ENCODE peak calls at places on chromosomes 3 and 15, in nine cellular contexts. G is heart right ventricle, Z is left ventricle myocardium superior, L is COR-L47, T is ureter, V is HuH-7.5, Y is GDM1, C is ELR, B is GM04503. A is an unnamed sample.

GRCh38 chr3:149970716-149971402 is at the start of gene PFN2:
- DNase-seq in G (peak; percentile 58), Z (peak; percentile 82), L (peak; percentile 95), T (peak; percentile 82), V (peak; percentile 54), Y (peak; percentile 31), C (peak; percentile 84), B (no peak), A (peak; percentile 78)

GRCh38 chr15:66945286-66945685 is 120.1 kb upstream of the SMAD3 start:
- DNase-seq in G (no peak), Z (no peak), L (no peak), T (no peak), V (no peak), Y (no peak), C (no peak), B (no peak), A (no peak)

GRCh38 chr3:61808526-61808925 is 247.2 kb downstream of the PTPRG start:
- DNase-seq in G (peak; percentile 81), Z (peak; percentile 71), L (no peak), T (no peak), V (no peak), Y (no peak), C (no peak), B (no peak), A (no peak)

GRCh38 chr3:112373476-112373875 is 40.5 kb downstream of the CD200 start:
- DNase-seq in G (no peak), Z (no peak), L (no peak), T (no peak), V (no peak), Y (no peak), C (no peak), B (no peak), A (no peak)

GRCh38 chr3:59555593-59556315 is 505.9 kb upstream of the CFAP20DC start:
- DNase-seq in G (no peak), Z (no peak), L (no peak), T (no peak), V (no peak), Y (no peak), C (no peak), B (no peak), A (peak; percentile 73)

GRCh38 chr3:134150476-134150875 is 100.2 kb downstream of the RYK start:
- DNase-seq in G (peak; percentile 9), Z (no peak), L (no peak), T (no peak), V (no peak), Y (no peak), C (no peak), B (no peak), A (no peak)

GRCh38 chr3:158105710-158106438 is at the start of gene SHOX2:
- DNase-seq in G (peak; percentile 19), Z (peak; percentile 59), L (no peak), T (no peak), V (no peak), Y (no peak), C (peak; percentile 75), B (peak; percentile 23), A (peak; percentile 69)

GRCh38 chr3:153910387-153910786 is 210.8 kb upstream of the ARHGEF26 start:
- DNase-seq in G (no peak), Z (no peak), L (no peak), T (no peak), V (no peak), Y (no peak), C (no peak), B (no peak), A (no peak)

GRCh38 chr3:138434875-138435772 is 708 bp downstream of the ESYT3 start:
- DNase-seq in G (no peak), Z (no peak), L (peak; percentile 50), T (no peak), V (no peak), Y (no peak), C (no peak), B (no peak), A (no peak)

GRCh38 chr15:29674661-29675533 is 147.4 kb downstream of the TJP1 start:
- DNase-seq in G (peak; percentile 39), Z (peak; percentile 61), L (no peak), T (peak; percentile 45), V (peak; percentile 66), Y (no peak), C (peak; percentile 72), B (no peak), A (no peak)

GRCh38 chr3:152352559-152352958 is 83.8 kb downstream of the MBNL1 start:
- DNase-seq in G (no peak), Z (no peak), L (no peak), T (no peak), V (no peak), Y (no peak), C (peak; percentile 61), B (no peak), A (no peak)

GRCh38 chr3:194676471-194676870 is 4.5 kb upstream of the LSG1 start:
- DNase-seq in G (no peak), Z (no peak), L (no peak), T (no peak), V (no peak), Y (no peak), C (no peak), B (no peak), A (no peak)

GRCh38 chr3:62233065-62233464 is 140.3 kb downstream of the FEZF2 start:
- DNase-seq in G (no peak), Z (no peak), L (no peak), T (no peak), V (no peak), Y (no peak), C (no peak), B (no peak), A (no peak)

GRCh38 chr15:55407631-55407948 is 569 bp downstream of the CCPG1 start:
- DNase-seq in G (no peak), Z (no peak), L (peak; percentile 26), T (no peak), V (peak; percentile 20), Y (no peak), C (no peak), B (no peak), A (peak; percentile 24)

GRCh38 chr15:36877796-36878744 is 222.3 kb downstream of the MEIS2 start:
- DNase-seq in G (no peak), Z (peak; percentile 43), L (no peak), T (no peak), V (no peak), Y (no peak), C (no peak), B (no peak), A (no peak)

GRCh38 chr3:62995142-62995541 is 119.9 kb upstream of the CADPS start:
- DNase-seq in G (no peak), Z (no peak), L (no peak), T (no peak), V (no peak), Y (no peak), C (no peak), B (no peak), A (no peak)

GRCh38 chr15:58762285-58762684 is 8.8 kb upstream of the MINDY2 start:
- DNase-seq in G (no peak), Z (no peak), L (no peak), T (no peak), V (no peak), Y (no peak), C (no peak), B (no peak), A (no peak)

GRCh38 chr15:42272768-42273098 is 268 bp upstream of the GANC start:
- DNase-seq in G (no peak), Z (no peak), L (no peak), T (no peak), V (no peak), Y (no peak), C (no peak), B (no peak), A (no peak)

GRCh38 chr3:187450791-187451190 is 82.6 kb downstream of the RTP4 start:
- DNase-seq in G (no peak), Z (no peak), L (no peak), T (no peak), V (no peak), Y (no peak), C (no peak), B (no peak), A (no peak)

GRCh38 chr3:10594915-10595314 is 89.5 kb upstream of the ATP2B2 start:
- DNase-seq in G (peak; percentile 40), Z (peak; percentile 41), L (no peak), T (no peak), V (peak; percentile 91), Y (peak; percentile 55), C (peak; percentile 70), B (no peak), A (peak; percentile 48)

GRCh38 chr3:89114841-89115223 is 7.4 kb downstream of the EPHA3 start:
- DNase-seq in G (no peak), Z (no peak), L (peak; percentile 30), T (no peak), V (no peak), Y (no peak), C (no peak), B (no peak), A (no peak)

GRCh38 chr3:195001961-195002861 is 268.7 kb downstream of the XXYLT1 start:
- DNase-seq in G (peak; percentile 57), Z (peak; percentile 80), L (peak; percentile 98), T (peak; percentile 81), V (peak; percentile 72), Y (peak; percentile 53), C (peak; percentile 60), B (no peak), A (peak; percentile 20)

GRCh38 chr3:23389089-23389488 is 186.0 kb downstream of the UBE2E2 start:
- DNase-seq in G (no peak), Z (no peak), L (no peak), T (no peak), V (no peak), Y (no peak), C (no peak), B (no peak), A (no peak)

GRCh38 chr15:27776501-27776900 is 322.6 kb downstream of the OCA2 start:
- DNase-seq in G (no peak), Z (no peak), L (no peak), T (no peak), V (no peak), Y (no peak), C (no peak), B (no peak), A (no peak)

GRCh38 chr3:140428380-140428779 is 249.5 kb upstream of the TRIM42 start:
- DNase-seq in G (no peak), Z (no peak), L (no peak), T (no peak), V (no peak), Y (no peak), C (no peak), B (no peak), A (no peak)